ENCODE peak calls at places on chromosomes 1 and 21, in nine cellular contexts. X is progenitor cell of endocrine pancreas; T is stimulated activated CD8-positive, alpha-beta memory T cell treated with anti-CD3 and anti-CD28 coated beads, Interleukin-4, amount 100 ng/mL, for 1 hour; K is effector memory CD4-positive, alpha-beta T cell; C is AG08395; M is sciatic nerve; Y is stimulated activated naive CD8-positive, alpha-beta T cell treated with anti-CD3 and anti-CD28 coated beads, Interleukin-15, Interleukin-2, amounts not matched to agents 100 U/mL and 50 U/mL, for 24 hours; H is RCC 7860; D is MV-4-11. B is an unnamed sample.

GRCh38 chr1:85308837-85309350 is 32.5 kb upstream of the BCL10 start:
- DNase-seq in X (no peak), T (no peak), K (no peak), C (no peak), M (no peak), Y (no peak), H (no peak), D (no peak), B (no peak)

GRCh38 chr1:226994357-226995063 is 54.4 kb downstream of the COQ8A start:
- DNase-seq in X (no peak), T (no peak), K (no peak), C (no peak), M (no peak), Y (no peak), H (no peak), D (no peak), B (no peak)

GRCh38 chr1:219713981-219714381 is 101.1 kb upstream of the ZC3H11B start:
- DNase-seq in X (no peak), T (no peak), K (no peak), C (no peak), M (no peak), Y (no peak), H (no peak), D (no peak), B (no peak)

GRCh38 chr1:234322979-234323378 is 50.3 kb upstream of the COA6 start:
- DNase-seq in X (no peak), T (no peak), K (peak; percentile 32), C (no peak), M (no peak), Y (peak; percentile 61), H (no peak), D (peak; percentile 37), B (no peak)

GRCh38 chr1:149963358-149963757 is 26.7 kb upstream of the MTMR11 start:
- DNase-seq in X (no peak), T (no peak), K (no peak), C (no peak), M (no peak), Y (no peak), H (no peak), D (no peak), B (no peak)

GRCh38 chr1:152907686-152908601 is at the start of gene IVL:
- DNase-seq in X (no peak), T (no peak), K (no peak), C (no peak), M (no peak), Y (no peak), H (no peak), D (no peak), B (no peak)

GRCh38 chr1:69567847-69568434 is at the start of gene LRRC7:
- DNase-seq in X (peak; percentile 29), T (no peak), K (no peak), C (no peak), M (no peak), Y (peak; percentile 23), H (no peak), D (no peak), B (no peak)

GRCh38 chr1:46991083-46991923 is 32.2 kb upstream of the CYP4X1 start:
- DNase-seq in X (no peak), T (no peak), K (no peak), C (no peak), M (no peak), Y (no peak), H (no peak), D (no peak), B (no peak)

GRCh38 chr1:153277852-153278251 is 18.4 kb downstream of the LORICRIN start:
- DNase-seq in X (no peak), T (no peak), K (no peak), C (no peak), M (no peak), Y (peak; percentile 56), H (no peak), D (no peak), B (peak; percentile 40)

GRCh38 chr1:156025873-156026272 is 5.1 kb upstream of the SSR2 start:
- DNase-seq in X (peak; percentile 47), T (no peak), K (no peak), C (peak; percentile 60), M (no peak), Y (peak; percentile 38), H (no peak), D (peak; percentile 31), B (no peak)

GRCh38 chr21:27213328-27213727 is 246.4 kb upstream of the ADAMTS5 start:
- DNase-seq in X (no peak), T (no peak), K (no peak), C (no peak), M (no peak), Y (no peak), H (no peak), D (no peak), B (no peak)

GRCh38 chr1:199041173-199041914 is 402.5 kb downstream of the PTPRC start:
- DNase-seq in X (no peak), T (no peak), K (no peak), C (no peak), M (no peak), Y (no peak), H (peak; percentile 25), D (peak; percentile 99), B (no peak)

GRCh38 chr1:207841907-207842306 is 69.0 kb downstream of the CD34 start:
- DNase-seq in X (no peak), T (no peak), K (no peak), C (no peak), M (no peak), Y (no peak), H (no peak), D (no peak), B (no peak)

GRCh38 chr1:165896277-165896676 is 68.9 kb downstream of the UCK2 start:
- DNase-seq in X (no peak), T (no peak), K (no peak), C (peak; percentile 87), M (no peak), Y (no peak), H (peak; percentile 71), D (no peak), B (no peak)